ENCODE peak calls at places on chromosomes 4 and X, in four cellular contexts. Y is aorta, G is pancreas, O is A549. N is an unnamed sample.

GRCh38 chr4:170124391-170124790 is 34.6 kb upstream of the AADAT start:
- DNase-seq in G (no peak), Y (no peak), O (no peak), N (no peak)

GRCh38 chr4:145935253-145936141 is 3.1 kb downstream of the ZNF827 start:
- DNase-seq in G (peak), O (peak), Y (no peak), N (no peak)

GRCh38 chr4:81031389-81032173 is 1.1 kb downstream of the BMP3 start:
- DNase-seq in Y (no peak), O (no peak), G (no peak), N (no peak)

GRCh38 chr4:31043382-31044062 is 323.4 kb downstream of the PCDH7 start:
- DNase-seq in Y (no peak), G (no peak), O (peak), N (no peak)

GRCh38 chr4:86092684-86093083 is 267.2 kb downstream of the MAPK10 start:
- DNase-seq in Y (no peak), G (no peak), O (peak), N (no peak)

GRCh38 chr4:75101906-75102888 is 169.3 kb downstream of the PARM1 start:
- DNase-seq in G (no peak), Y (no peak), O (no peak), N (no peak)

GRCh38 chr4:108486046-108486445 is 134.3 kb upstream of the RPL34 start:
- DNase-seq in G (no peak), Y (no peak), O (no peak), N (no peak)

GRCh38 chr4:173301518-173302201 is 32.5 kb downstream of the HMGB2 start:
- DNase-seq in O (peak), G (no peak), Y (no peak), N (no peak)

GRCh38 chr4:54423066-54423465 is 194.0 kb downstream of the PDGFRA start:
- DNase-seq in Y (no peak), G (no peak), O (no peak), N (no peak)

GRCh38 chrX:42128587-42128986 is 205.2 kb upstream of the CASK start:
- DNase-seq in G (no peak), Y (no peak), O (no peak), N (no peak)

GRCh38 chr4:139299536-139299935 is 1.8 kb upstream of the NAA15 start:
- DNase-seq in O (no peak), Y (no peak), G (no peak), N (no peak)

GRCh38 chr4:146283758-146284651 is 69.7 kb downstream of the REELD1 start:
- DNase-seq in O (no peak), Y (no peak), G (no peak), N (no peak)

GRCh38 chr4:28443786-28444412 is 1583.3 kb downstream of the STIM2 start:
- DNase-seq in Y (no peak), O (no peak), G (peak), N (no peak)

GRCh38 chr4:184503869-184504300 is 29.5 kb upstream of the IRF2 start:
- DNase-seq in G (no peak), O (no peak), Y (no peak), N (no peak)

GRCh38 chrX:21374994-21375794 is 976 bp downstream of the CNKSR2 start:
- DNase-seq in O (no peak), G (no peak), Y (peak), N (no peak)

GRCh38 chr4:145299380-145300076 is 119.1 kb upstream of the OTUD4 start:
- DNase-seq in O (no peak), G (no peak), Y (no peak), N (no peak)

GRCh38 chr4:128782076-128782715 is 27.3 kb upstream of the JADE1 start:
- DNase-seq in O (peak), Y (no peak), G (no peak), N (peak)

GRCh38 chrX:130805906-130806305 is 97.1 kb downstream of the ENOX2 start:
- DNase-seq in O (no peak), Y (no peak), G (no peak), N (no peak)

GRCh38 chrX:7444967-7445366 is 297.0 kb upstream of the PUDP start:
- DNase-seq in G (no peak), Y (no peak), O (no peak), N (no peak)

GRCh38 chr4:33071552-33071951 is 2351.4 kb downstream of the PCDH7 start:
- DNase-seq in O (no peak), G (no peak), Y (no peak), N (no peak)

GRCh38 chr4:33072340-33073089 is 2352.3 kb downstream of the PCDH7 start:
- DNase-seq in Y (no peak), O (no peak), G (no peak), N (no peak)

GRCh38 chr4:33078145-33078544 is 2358.0 kb downstream of the PCDH7 start:
- DNase-seq in Y (no peak), O (no peak), G (no peak), N (no peak)

GRCh38 chr4:33068539-33068938 is 2348.4 kb downstream of the PCDH7 start:
- DNase-seq in O (no peak), G (no peak), Y (no peak), N (no peak)

DNA sequence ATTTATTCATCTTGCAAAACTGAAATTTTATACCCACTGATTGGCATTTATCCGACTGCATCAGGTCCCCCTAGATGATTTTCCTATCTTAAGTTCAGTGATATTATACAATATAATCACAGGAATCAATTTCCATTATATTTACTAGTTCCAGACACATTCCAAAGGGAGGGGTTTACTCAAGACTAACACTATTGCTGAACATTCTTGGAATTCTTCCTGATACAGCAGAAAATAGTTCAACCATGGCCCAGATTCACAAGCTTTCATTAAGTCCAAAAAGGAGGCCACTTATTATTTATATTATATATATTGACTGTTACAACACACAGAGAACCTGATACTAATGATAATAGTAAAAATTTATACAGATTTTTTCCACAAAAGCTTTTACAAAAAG is 2353.6 kb downstream of the PCDH7 start:
- DNase-seq in O (no peak), Y (no peak), G (no peak), N (no peak)
- H3K27ac ChIP-seq in O (no peak), Y (no peak), G (no peak), N (no peak)

DNA sequence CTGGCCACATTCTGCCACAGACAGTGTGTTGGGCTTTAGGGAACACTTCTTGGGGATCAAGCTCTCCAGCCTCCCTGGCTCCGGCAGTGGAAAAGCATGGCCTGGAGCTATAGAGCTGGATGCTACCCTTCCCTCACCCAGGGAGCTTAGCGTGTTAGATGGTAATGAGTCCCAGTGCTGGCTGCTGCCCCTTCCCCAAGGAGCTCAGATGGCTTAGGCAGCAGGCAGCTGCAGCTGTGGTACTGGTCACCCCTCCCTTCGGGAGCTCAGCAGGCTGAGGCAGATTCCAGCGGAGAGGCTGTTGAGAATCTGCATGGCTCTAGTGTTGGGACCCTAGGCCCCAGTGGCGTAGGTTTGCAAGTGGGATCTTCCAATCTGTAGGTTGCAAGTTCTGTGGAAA is 19.5 kb downstream of the TMEM144 start:
- DNase-seq in Y (no peak), G (no peak), O (no peak), N (no peak)
- H3K27ac ChIP-seq in Y (no peak), G (no peak), O (no peak), N (no peak)

GRCh38 chrX:131827935-131828334 is 195.2 kb upstream of the STK26 start:
- DNase-seq in O (peak), Y (no peak), G (no peak), N (no peak)

GRCh38 chrX:131826572-131826971 is 196.5 kb upstream of the STK26 start:
- DNase-seq in O (no peak), Y (no peak), G (no peak), N (no peak)

GRCh38 chrX:131816551-131817136 is 206.5 kb upstream of the STK26 start:
- DNase-seq in Y (no peak), O (peak), G (peak), N (peak)

GRCh38 chrX:131818297-131818936 is 204.7 kb upstream of the STK26 start:
- DNase-seq in Y (no peak), G (no peak), O (no peak), N (no peak)

DNA sequence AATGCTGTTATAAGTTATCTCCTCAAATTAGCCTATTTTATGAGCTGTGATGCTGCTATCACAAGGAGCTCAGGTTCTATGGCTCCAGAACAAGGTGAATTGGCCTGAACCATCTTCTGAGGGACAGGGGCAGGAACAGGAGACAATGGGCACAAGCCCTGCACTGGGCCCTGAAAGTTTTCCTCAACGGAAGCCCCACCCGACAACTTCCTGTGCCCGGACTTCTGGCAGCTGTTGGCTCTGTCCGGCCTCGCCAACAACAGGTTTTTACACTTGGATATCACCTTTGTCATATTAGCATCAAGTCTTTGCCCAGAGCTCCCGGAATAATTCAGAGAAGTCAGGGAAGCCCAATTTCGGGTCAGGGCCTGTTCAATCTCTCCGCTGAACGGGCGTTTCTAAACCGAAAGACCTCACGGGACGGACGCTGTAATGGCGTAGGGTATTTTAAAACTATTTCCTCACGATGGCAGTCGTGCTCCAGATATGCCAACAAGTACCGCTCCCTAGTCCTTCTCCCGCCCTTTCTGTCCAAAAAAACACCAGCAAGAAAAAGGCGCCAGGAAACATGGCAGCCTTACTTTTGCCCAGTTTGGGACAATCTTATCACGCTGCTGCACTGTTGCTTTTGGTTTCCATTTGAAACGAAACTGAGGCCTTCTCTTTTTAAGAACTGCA is 201.0 kb upstream of the STK26 start:
- DNase-seq in G (peak), Y (peak), O (peak), N (no peak)
- H3K27ac ChIP-seq in G (peak), Y (no peak), O (no peak), N (no peak)

DNA sequence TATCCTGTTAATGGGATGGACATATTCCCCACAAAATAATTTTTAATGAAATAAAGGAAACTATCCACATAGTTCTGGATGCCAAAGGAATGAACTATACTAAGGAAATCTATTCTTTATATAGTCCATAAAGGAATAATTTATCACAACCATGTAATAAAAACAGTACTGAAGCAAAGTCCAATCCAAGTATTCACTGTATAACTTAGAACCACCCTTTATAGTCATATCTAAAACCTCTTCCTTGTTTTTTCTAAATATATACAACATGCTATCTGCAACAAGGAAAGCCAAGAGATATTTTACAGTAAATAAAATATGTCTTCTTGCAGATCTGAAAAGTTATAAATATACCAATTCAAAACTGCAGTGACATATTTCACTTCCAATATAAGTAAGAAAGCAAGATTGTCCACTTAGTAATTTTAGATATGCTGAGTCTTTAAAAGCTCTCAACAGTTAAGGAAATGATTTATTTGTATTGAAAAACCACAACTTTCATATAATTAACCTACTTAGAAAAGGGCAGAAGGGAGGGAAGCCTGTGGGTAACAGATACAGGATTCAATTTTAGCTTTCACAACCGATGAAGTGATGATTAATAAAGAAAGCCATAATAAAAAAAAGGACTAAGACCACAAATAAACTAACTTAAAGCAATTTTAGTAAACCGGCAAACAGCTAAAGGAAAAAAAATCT is 8.0 kb downstream of the NR3C2 start:
- DNase-seq in Y (no peak), O (no peak), G (no peak), N (no peak)
- H3K27ac ChIP-seq in Y (no peak), O (no peak), G (no peak), N (no peak)

GRCh38 chrX:115894087-115894486 is 276.5 kb upstream of the AGTR2 start:
- DNase-seq in G (peak), Y (no peak), O (peak), N (no peak)

GRCh38 chrX:115892787-115893671 is 277.5 kb upstream of the AGTR2 start:
- DNase-seq in G (peak), Y (peak), O (no peak), N (no peak)

GRCh38 chrX:115895678-115896329 is 274.7 kb upstream of the AGTR2 start:
- DNase-seq in G (no peak), O (no peak), Y (no peak), N (no peak)

GRCh38 chrX:115889121-115889890 is 281.2 kb upstream of the AGTR2 start:
- DNase-seq in Y (peak), O (no peak), G (peak), N (no peak)

DNA sequence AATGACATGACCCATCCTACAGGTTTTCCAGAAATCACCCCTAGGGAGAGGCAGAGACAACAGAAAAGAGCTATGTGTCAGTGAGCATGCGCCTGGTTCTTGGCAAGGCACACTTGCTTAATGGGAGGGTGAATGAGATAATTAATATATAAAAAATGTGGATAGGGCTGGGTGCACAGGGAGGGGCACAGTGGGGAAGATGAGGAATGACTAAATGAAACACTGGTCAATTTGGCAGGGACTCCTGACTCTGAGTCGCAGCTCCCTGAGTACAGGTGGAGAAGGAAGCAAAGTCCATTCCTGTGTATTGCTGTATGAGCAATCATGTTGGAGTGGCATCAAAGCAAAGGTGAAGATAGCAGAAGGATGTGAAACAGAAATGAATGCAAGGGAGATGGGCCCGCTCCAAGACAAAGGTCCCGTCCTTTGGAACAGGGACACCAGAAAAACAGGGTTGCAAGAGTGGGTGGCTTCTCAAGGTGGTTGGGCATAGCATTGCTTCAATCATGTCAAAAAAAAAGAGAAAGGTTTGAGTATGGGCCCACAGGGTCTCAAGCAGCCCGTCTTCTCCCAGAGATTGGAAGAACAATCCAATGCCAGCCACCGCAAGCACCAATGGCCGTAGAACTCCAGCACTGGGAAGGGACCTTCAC is 278.4 kb upstream of the AGTR2 start:
- DNase-seq in G (no peak), O (no peak), Y (no peak), N (no peak)
- H3K27ac ChIP-seq in G (no peak), O (no peak), Y (no peak), N (no peak)

GRCh38 chr4:2660596-2661211 is 95.4 kb downstream of the TNIP2 start:
- DNase-seq in Y (no peak), G (no peak), O (no peak), N (no peak)
- H3K27ac ChIP-seq in Y (peak), G (no peak), O (no peak), N (peak)

DNA sequence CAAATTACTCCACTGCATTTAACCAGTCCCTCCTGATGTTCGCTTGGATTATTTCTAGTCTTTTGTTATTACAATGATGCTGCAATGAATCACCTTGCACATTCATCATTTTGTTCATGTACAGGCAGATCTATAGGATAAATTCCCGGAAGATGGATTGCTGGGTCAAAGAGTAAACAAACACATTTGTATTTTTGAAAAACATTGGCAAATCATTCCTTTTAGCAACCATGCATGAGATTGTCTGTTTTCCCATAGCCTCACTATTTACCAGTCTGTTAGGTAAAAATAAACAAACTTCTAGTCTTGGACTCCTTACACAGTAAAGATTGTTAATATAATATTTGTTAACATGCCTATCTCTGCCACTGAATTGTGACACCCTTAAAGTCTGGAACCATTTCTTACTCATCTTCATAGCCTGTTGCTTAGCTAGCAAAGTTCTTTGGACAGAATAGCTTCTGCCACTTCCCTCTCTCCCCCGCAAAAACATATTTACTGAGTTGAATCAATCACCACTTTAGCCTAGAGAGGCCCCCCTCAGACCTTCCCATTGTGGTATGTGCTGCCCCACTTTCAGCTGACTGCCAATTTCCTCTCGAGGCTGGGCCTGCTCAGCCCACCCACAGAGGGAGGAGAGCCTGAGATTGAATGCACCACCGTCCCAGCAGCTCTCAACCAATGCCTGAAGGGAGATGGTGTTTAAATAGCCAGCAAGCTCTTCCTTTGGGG is 108.4 kb upstream of the ATXN3L start:
- DNase-seq in Y (no peak), O (peak), G (no peak), N (no peak)
- H3K27ac ChIP-seq in Y (no peak), O (peak), G (no peak), N (no peak)

DNA sequence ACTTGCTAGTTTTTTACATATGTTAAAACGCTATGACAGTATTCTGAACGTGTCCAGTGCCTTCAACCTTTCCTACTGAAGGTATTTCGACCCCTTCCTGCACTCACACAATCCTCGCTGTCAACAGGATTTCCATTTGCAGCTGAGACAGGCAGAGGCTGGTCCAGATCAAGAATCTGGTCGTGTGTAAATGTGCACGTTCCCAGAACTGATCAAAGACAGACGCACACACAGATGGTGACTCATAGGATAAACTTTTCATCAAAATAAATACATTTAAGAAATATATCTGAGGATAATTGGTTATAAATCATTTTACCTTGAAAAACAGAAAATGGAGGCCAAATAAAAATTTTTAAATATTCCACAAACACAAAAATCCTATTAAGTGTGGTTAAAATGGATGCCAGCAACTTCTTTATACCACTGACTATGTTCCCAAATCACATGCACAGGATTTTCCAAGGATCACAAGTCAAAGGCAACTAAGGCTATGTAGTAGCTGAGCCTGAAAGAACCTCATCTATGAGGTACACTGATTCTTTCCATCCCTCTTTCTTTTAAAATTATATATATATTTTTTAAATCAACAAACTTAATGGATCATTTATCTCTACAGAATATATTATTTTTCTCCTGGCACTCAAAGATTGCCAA is 85.9 kb downstream of the RNF150 start:
- DNase-seq in O (no peak), G (no peak), Y (no peak), N (no peak)
- H3K27ac ChIP-seq in O (no peak), G (no peak), Y (no peak), N (no peak)